ENCODE peak calls at places on chromosomes 5 and 9, in four cellular contexts. N is GM12878, H is K562, U is HepG2. S is an unnamed sample.

GRCh38 chr5:35247645-35248034 is 17.4 kb upstream of the PRLR start:
- DNase-seq in N (no peak), H (no peak), U (no peak), S (no peak)

GRCh38 chr9:133423216-133423615 is 1.0 kb downstream of the ADAMTS13 start:
- DNase-seq in N (no peak), H (no peak), U (no peak), S (no peak)

GRCh38 chr5:10595305-10595677 is 31.4 kb downstream of the ANKRD33B start:
- DNase-seq in N (no peak), H (no peak), U (no peak), S (peak)

GRCh38 chr5:176610430-176610763 is 441 bp upstream of the GPRIN1 start:
- DNase-seq in N (no peak), H (peak), U (no peak), S (peak)

GRCh38 chr9:88532320-88532719 is 2.7 kb upstream of the NXNL2 start:
- DNase-seq in N (no peak), H (no peak), U (no peak), S (peak)

GRCh38 chr9:35518212-35518917 is 28.5 kb downstream of the RUSC2 start:
- DNase-seq in N (no peak), H (no peak), U (peak), S (no peak)

GRCh38 chr9:26369096-26369495 is 523.5 kb downstream of the CAAP1 start:
- DNase-seq in N (no peak), H (no peak), U (no peak), S (no peak)

GRCh38 chr5:50727149-50727496 is 60.7 kb downstream of the PARP8 start:
- DNase-seq in N (no peak), H (no peak), U (no peak), S (no peak)

GRCh38 chr5:67253911-67254310 is 57.3 kb upstream of the CD180 start:
- DNase-seq in N (no peak), H (no peak), U (no peak), S (no peak)

GRCh38 chr9:127567119-127567897 is 44.8 kb upstream of the STXBP1 start:
- DNase-seq in N (no peak), H (peak), U (no peak), S (no peak)

GRCh38 chr5:59813761-59814562 is 79.6 kb downstream of the PDE4D start:
- DNase-seq in N (no peak), H (peak), U (peak), S (peak)

GRCh38 chr9:34594177-34594576 is 4.7 kb upstream of the CNTFR start:
- DNase-seq in N (no peak), H (no peak), U (no peak), S (no peak)

GRCh38 chr9:89601306-89601705 is 3.5 kb upstream of the GADD45G start:
- DNase-seq in N (no peak), H (no peak), U (no peak), S (no peak)

GRCh38 chr9:18717751-18718150 is 243.8 kb downstream of the ADAMTSL1 start:
- DNase-seq in N (no peak), H (no peak), U (no peak), S (no peak)

GRCh38 chr5:59746261-59746765 is 147.2 kb downstream of the PDE4D start:
- DNase-seq in N (no peak), H (no peak), U (no peak), S (no peak)

GRCh38 chr5:31847354-31847753 is 208.4 kb downstream of the PDZD2 start:
- DNase-seq in N (no peak), H (no peak), U (no peak), S (no peak)

GRCh38 chr9:109781541-109782197 is 1.7 kb downstream of the PALM2AKAP2 start:
- DNase-seq in N (no peak), H (no peak), U (no peak), S (no peak)

GRCh38 chr9:36902861-36903524 is 131.1 kb downstream of the PAX5 start:
- DNase-seq in N (no peak), H (no peak), U (no peak), S (no peak)

GRCh38 chr9:29873579-29873978 is 2300.3 kb upstream of the C9orf72 start:
- DNase-seq in N (no peak), H (no peak), U (no peak), S (no peak)

GRCh38 chr9:74497750-74498615 is 848 bp downstream of the RORB start:
- DNase-seq in N (no peak), H (no peak), U (no peak), S (peak)

GRCh38 chr9:114156311-114156657 is 947 bp downstream of the COL27A1 start:
- DNase-seq in N (no peak), H (no peak), U (no peak), S (no peak)

GRCh38 chr5:80961376-80962281 is 1.5 kb downstream of the RASGRF2 start:
- DNase-seq in N (no peak), H (no peak), U (peak), S (peak)

GRCh38 chr5:14861123-14861757 is 10.3 kb downstream of the ANKH start:
- DNase-seq in N (no peak), H (no peak), U (no peak), S (no peak)

GRCh38 chr5:170200876-170201275 is 31.9 kb upstream of the C5orf58 start:
- DNase-seq in N (no peak), H (no peak), U (no peak), S (no peak)

DNA sequence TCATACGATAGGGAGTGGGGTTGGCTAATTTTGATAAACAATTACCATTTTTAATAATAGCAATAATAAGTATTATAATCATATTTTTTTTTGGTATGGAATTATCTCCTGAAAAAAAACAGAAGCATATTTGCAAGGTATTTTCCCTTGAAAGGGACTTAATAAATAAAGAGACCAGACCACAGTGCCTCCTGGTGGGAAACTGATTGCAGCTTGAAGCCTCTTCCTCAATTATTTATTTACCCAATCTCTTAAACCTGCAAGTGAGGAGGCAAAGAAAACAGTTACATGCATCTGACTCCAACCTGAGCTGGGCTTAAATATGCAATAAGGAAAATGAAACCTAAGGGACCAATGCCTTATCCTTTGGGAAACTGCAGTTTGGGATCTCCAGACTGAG is 388.1 kb upstream of the ACO1 start:
- DNase-seq in N (no peak), H (no peak), U (peak), S (no peak)
- TF ChIP-seq SP1 in N (no peak), H (no peak), U (no peak), S (no peak)

GRCh38 chr5:58073246-58073645 is 386.6 kb downstream of the PLK2 start:
- DNase-seq in N (no peak), H (no peak), U (no peak), S (no peak)

GRCh38 chr5:58071566-58071965 is 388.3 kb downstream of the PLK2 start:
- DNase-seq in N (no peak), H (peak), U (no peak), S (no peak)

GRCh38 chr5:58074222-58074621 is 385.7 kb downstream of the PLK2 start:
- DNase-seq in N (no peak), H (no peak), U (no peak), S (no peak)

GRCh38 chr5:58074717-58075116 is 385.2 kb downstream of the PLK2 start:
- DNase-seq in N (no peak), H (no peak), U (no peak), S (no peak)

DNA sequence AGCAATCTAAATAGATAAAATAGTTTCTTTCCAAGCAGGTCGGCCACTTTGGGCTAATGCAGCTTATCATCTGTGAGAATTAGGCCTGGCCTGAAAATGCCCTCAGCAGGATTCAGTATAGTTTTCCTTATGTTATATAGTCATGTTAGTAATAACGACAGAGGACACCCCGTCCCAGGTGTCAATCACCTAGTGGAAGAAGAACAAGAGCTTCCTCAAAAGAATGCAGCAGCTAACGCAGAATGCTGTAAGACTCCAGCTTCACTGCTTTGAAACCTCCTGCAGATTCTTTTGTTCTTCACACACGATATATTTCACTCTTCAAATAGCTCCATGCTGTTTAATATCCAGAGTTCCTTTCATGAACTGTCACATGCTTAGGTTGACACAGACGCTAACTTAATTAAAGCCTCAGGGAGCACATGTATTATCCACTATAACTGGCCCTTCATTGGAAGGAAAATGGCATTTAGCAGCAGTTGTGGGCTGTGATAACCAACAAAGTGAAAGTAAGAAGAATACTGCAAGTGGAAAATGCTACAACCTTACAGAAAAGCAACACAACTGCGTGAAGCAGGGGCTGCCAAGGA is 387.6 kb downstream of the PLK2 start:
- DNase-seq in N (no peak), H (no peak), U (no peak), S (no peak)
- TF ChIP-seq TARDBP in N (no peak), H (no peak), U (no peak), S (no peak)

GRCh38 chr5:56838409-56839039 is 23.2 kb downstream of the MAP3K1 start:
- DNase-seq in N (peak), H (no peak), U (peak), S (no peak)
- TF ChIP-seq SP1 in N (no peak), H (no peak), U (no peak), S (no peak)

GRCh38 chr9:93207326-93207814 is 23.4 kb downstream of the WNK2 start:
- DNase-seq in N (no peak), H (no peak), U (no peak), S (no peak)
- TF ChIP-seq TARDBP in N (no peak), H (no peak), U (no peak), S (no peak)

GRCh38 chr5:39489263-39489662 is 64.5 kb upstream of the DAB2 start:
- DNase-seq in N (no peak), H (no peak), U (no peak), S (no peak)
- TF ChIP-seq SP1 in N (no peak), H (no peak), U (no peak), S (no peak)

GRCh38 chr5:160438316-160439204 is 16.9 kb downstream of the PTTG1 start:
- DNase-seq in N (peak), H (peak), U (peak), S (peak)
- TF ChIP-seq TARDBP in N (no peak), H (no peak), U (no peak), S (no peak)

S was measured in HEK293T.